ENCODE peak calls at places on chromosome 19, in four cellular contexts. O is GM12878, A is K562, X is A549. S is an unnamed sample.

GRCh38 chr19:42066075-42066754 is 3.8 kb downstream of the GRIK5 start:
- DNase-seq in O (no peak), A (peak), X (peak), S (no peak)

GRCh38 chr19:15717781-15718180 is 10.0 kb upstream of the OR10H2 start:
- DNase-seq in O (no peak), A (peak), X (no peak), S (no peak)

GRCh38 chr19:42052241-42052863 is 17.7 kb downstream of the GRIK5 start:
- DNase-seq in O (no peak), A (no peak), X (no peak), S (no peak)

GRCh38 chr19:34241513-34242337 is 12.6 kb upstream of the GARRE1 start:
- DNase-seq in O (no peak), A (no peak), X (peak), S (no peak)

GRCh38 chr19:52369463-52370340 is at the start of gene ZNF880:
- DNase-seq in O (peak), A (peak), X (peak), S (peak)

GRCh38 chr19:57437931-57438330 is 2.8 kb downstream of the ZNF749 start:
- DNase-seq in O (no peak), A (no peak), X (no peak), S (no peak)

GRCh38 chr19:16073988-16074387 is 2.3 kb upstream of the TPM4 start:
- DNase-seq in O (no peak), A (no peak), X (no peak), S (peak)

GRCh38 chr19:3620145-3620816 is 6.3 kb downstream of the CACTIN start:
- DNase-seq in O (no peak), A (no peak), X (no peak), S (no peak)

GRCh38 chr19:45899919-45900589 is 2.4 kb downstream of the MYPOP start:
- DNase-seq in O (no peak), A (no peak), X (no peak), S (no peak)

GRCh38 chr19:45901432-45901903 is 945 bp downstream of the MYPOP start:
- DNase-seq in O (no peak), A (no peak), X (no peak), S (peak)

GRCh38 chr19:45900661-45901431 is 1.6 kb downstream of the MYPOP start:
- DNase-seq in O (no peak), A (no peak), X (no peak), S (no peak)

GRCh38 chr19:45902651-45903625 is 525 bp upstream of the MYPOP start:
- DNase-seq in O (peak), A (peak), X (peak), S (peak)

DNA sequence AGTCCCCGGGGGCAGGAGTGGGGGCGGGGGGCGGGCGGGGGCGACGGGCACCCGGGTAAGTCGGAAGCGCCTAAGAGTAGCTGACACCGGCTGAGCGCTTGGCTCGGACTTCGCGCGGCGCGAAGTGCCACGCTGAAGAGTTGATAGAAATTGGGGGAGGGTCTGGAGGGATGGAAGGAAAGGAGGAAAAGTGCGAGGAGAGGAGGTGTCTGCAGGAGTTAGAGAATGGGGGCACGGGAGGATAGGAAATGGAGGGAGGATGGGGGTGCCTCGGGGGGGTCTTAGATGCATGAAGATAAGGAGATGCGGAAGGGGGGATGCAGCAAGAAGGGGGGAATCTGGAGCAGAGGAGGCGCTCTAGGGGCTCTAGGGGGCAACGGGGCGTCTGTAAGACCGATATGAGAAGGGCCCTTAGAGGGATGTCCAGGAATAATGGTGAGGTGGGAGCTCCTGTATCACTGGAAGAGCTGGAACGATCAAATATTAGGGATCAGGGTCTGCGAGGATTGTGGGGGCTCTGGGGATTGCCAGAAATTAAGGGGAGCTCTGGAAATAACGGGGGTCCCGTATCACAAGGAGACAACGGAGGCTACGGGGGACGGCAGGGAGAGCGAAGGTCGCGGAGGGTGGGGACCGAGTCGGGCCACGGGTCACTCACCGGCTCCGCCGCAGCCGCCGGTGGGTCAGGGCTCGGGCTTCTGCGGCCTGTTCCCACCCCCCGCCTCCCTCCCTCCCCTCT is at the start of gene MYPOP:
- DNase-seq in O (no peak), A (peak), X (no peak), S (no peak)
- TF ChIP-seq POLR2A in O (no peak), A (no peak), X (peak), S (no peak)

GRCh38 chr19:38985262-38985661 is 9.7 kb upstream of the FBXO17 start:
- DNase-seq in O (no peak), A (no peak), X (no peak), S (no peak)

GRCh38 chr19:38989066-38989605 is 13.6 kb upstream of the FBXO17 start:
- DNase-seq in O (no peak), A (no peak), X (peak), S (no peak)

GRCh38 chr19:38993271-38993670 is 17.7 kb upstream of the FBXO17 start:
- DNase-seq in O (no peak), A (no peak), X (peak), S (peak)

GRCh38 chr19:38988632-38989031 is 13.1 kb upstream of the FBXO17 start:
- DNase-seq in O (no peak), A (no peak), X (no peak), S (no peak)

DNA sequence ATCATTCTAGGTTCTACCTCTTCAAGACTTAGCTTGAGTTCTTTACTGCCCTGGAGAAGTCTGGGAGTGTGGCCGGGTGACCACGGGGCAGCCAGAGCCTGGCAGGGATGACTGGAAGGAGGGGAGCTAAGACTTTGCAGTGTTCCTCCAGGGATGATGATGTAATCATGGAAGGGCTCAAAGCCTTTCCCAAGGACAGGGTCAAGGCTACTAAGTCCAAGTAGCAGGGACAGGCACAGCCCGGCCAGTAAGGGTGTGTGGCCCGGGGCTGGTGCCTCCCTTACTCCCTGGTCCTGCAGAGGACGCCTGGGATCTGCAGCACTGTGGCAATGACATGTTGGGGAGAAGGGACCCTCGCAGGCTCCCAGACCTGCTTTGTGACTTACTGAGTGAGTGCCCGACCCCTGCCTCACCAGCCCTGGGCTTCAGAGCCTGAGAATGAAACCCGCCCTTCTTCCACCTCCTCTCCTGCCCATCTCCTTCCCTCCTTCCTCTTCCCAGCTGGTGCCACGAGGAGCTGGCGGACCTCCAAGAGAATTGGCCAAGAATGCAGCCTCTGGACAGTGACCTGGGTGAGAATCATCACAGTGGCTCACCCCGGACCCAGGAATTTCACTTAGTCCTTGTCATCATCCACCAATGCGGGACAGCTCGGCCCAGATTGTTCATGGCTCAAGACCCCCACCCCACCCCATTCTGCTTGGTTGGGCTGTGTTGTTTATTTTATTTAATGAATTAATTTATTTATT is 15.6 kb upstream of the FBXO17 start:
- DNase-seq in O (no peak), A (no peak), X (peak), S (no peak)
- TF ChIP-seq MYC in O (no peak), A (no peak), X (no peak), S (no peak)

GRCh38 chr19:54650108-54650666 is 12.6 kb upstream of the LILRB4 start:
- DNase-seq in O (no peak), A (no peak), X (no peak), S (no peak)

GRCh38 chr19:54653181-54653809 is 9.5 kb upstream of the LILRB4 start:
- DNase-seq in O (no peak), A (peak), X (peak), S (peak)

GRCh38 chr19:54644056-54644455 is 13.8 kb downstream of the LILRB1 start:
- DNase-seq in O (no peak), A (no peak), X (no peak), S (no peak)

GRCh38 chr19:54646331-54646841 is 16.1 kb downstream of the LILRB1 start:
- DNase-seq in O (no peak), A (no peak), X (no peak), S (no peak)

GRCh38 chr19:54648129-54648528 is 14.7 kb upstream of the LILRB4 start:
- DNase-seq in O (no peak), A (no peak), X (no peak), S (no peak)
- TF ChIP-seq POLR2A in O (no peak), A (no peak), X (no peak), S (no peak)

DNA sequence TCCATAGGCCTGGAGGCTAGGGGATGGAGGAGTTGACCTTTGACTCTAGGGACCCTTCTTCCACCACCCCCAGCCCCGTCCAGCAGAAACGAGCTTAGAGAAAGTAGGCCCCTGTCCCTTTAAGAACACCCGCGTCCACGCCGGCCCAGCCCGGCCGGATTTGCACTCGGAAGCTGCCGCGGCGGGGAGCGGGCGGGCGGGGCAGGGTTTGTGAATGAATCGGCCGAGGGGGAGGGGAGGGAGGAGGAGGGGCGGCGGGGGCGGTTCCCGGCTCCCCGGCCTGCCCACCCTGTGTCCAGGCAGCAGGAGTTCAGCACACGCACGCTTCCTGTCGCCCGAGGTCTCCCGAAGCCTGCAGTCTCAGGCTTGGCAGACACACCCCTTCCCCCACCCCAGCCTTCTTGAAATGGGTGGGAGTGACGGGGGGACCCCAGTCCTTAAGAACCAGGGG is 1.5 kb downstream of the UNC13A start:
- DNase-seq in O (no peak), A (peak), X (peak), S (no peak)
- TF ChIP-seq MYC in O (no peak), A (no peak), X (no peak), S (no peak)

DNA sequence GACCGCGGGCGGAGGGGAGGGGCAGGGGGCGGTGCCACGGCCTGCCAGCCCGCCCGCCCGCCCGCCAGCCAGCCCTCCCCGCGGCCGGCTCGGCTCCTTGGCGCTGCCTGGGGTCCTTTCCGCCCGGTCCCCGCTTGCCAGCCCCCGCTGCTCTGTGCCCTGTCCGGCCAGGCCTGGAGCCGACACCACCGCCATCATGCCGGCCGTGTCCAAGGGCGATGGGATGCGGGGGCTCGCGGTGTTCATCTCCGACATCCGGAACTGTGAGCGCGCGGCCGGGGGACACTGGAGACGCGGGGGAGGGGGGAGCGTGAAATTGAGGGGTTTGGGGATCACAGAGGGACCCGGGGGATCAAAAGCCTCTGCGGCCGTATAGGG is at the start of gene AP2A1:
- DNase-seq in O (no peak), A (no peak), X (no peak), S (no peak)
- TF ChIP-seq POLR2A in O (peak), A (peak), X (peak), S (peak)

DNA sequence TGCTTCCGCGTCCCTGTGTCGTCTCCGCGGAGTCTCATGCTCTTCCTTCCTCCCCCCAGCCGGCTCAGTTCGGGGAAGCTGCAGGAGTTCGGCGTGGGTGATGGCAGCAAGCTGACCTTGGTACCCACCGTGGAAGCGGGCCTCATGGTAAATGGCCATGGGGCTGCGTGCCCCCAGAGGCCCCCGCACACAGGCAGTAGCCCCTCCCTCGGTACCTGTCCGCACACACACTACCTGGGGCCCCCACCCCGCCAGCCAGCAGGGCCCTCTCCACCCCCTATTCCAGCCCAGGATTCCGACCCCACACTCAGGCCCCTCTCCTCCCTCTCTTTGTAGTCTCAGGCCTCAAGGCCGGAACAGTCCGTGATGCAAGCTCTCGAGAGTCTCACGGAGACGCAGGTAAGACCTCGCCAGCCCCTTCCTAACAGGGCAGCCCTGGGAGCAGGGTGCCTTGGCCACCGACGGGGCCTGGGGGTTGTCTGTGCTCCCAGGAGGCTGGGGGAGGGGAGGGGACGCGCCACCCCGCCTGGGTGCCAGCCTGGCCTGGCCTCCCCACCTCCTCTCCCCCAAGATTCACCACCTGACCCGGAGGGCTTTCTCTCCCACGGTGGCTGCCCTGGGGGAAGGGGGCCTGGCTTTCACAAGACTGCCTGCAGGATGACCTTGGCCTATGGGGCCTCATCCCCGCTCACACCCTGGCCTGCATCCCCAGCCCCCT is 3.3 kb downstream of the MIDN start:
- DNase-seq in O (no peak), A (no peak), X (peak), S (peak)
- TF ChIP-seq MYC in O (no peak), A (no peak), X (no peak), S (no peak)